ENCODE peak calls at places on chromosomes 16 and 17, in eight cellular contexts. G is M059J, Q is memory B cell, T is heart left ventricle, F is T-cell, K is GM20000, W is A549, N is cardiac fibroblast. O is an unnamed sample.

GRCh38 chr16:30875881-30876791 is 17.7 kb downstream of the BCL7C start:
- DNase-seq in G (peak), Q (no peak), T (no peak), F (no peak), K (peak), W (no peak), N (peak), O (peak)

GRCh38 chr17:2393184-2393953 is 7.5 kb downstream of the MNT start:
- DNase-seq in G (peak), Q (peak), T (peak), F (peak), K (peak), W (peak), N (peak), O (peak)

GRCh38 chr16:10578474-10579316 is 1.7 kb downstream of the EMP2 start:
- DNase-seq in G (peak), Q (no peak), T (peak), F (no peak), K (no peak), W (no peak), N (no peak), O (no peak)

GRCh38 chr17:81197831-81198490 is 24.8 kb downstream of the CEP131 start:
- DNase-seq in G (no peak), Q (no peak), T (no peak), F (no peak), K (no peak), W (no peak), N (no peak), O (no peak)

GRCh38 chr16:50802000-50802399 is 60.1 kb downstream of the CYLD start:
- DNase-seq in G (peak), Q (no peak), T (no peak), F (no peak), K (no peak), W (no peak), N (peak), O (no peak)

GRCh38 chr17:44326867-44327444 is 2.3 kb upstream of the SLC25A39 start:
- DNase-seq in G (peak), Q (peak), T (peak), F (peak), K (peak), W (peak), N (peak), O (peak)

GRCh38 chr17:39194985-39195524 is 2.4 kb downstream of the CACNB1 start:
- DNase-seq in G (no peak), Q (no peak), T (no peak), F (no peak), K (no peak), W (no peak), N (no peak), O (no peak)

GRCh38 chr16:66776457-66776856 is 24.9 kb downstream of the TERB1 start:
- DNase-seq in G (no peak), Q (no peak), T (no peak), F (no peak), K (no peak), W (no peak), N (no peak), O (no peak)

GRCh38 chr16:57994361-57994760 is 6.1 kb downstream of the ZNF319 start:
- DNase-seq in G (no peak), Q (no peak), T (no peak), F (no peak), K (no peak), W (no peak), N (no peak), O (no peak)

GRCh38 chr17:40014375-40014980 is 762 bp upstream of the CSF3 start:
- DNase-seq in G (no peak), Q (no peak), T (no peak), F (no peak), K (no peak), W (no peak), N (peak), O (no peak)

GRCh38 chr17:50765454-50766221 is 1.7 kb downstream of the ANKRD40CL start:
- DNase-seq in G (no peak), Q (peak), T (no peak), F (no peak), K (peak), W (no peak), N (no peak), O (no peak)

GRCh38 chr16:1966460-1966859 is at the start of gene RNF151:
- DNase-seq in G (no peak), Q (no peak), T (no peak), F (no peak), K (no peak), W (no peak), N (no peak), O (no peak)

GRCh38 chr17:45428954-45429337 is 3.7 kb downstream of the ARHGAP27 start:
- DNase-seq in G (no peak), Q (peak), T (no peak), F (no peak), K (peak), W (no peak), N (no peak), O (no peak)

GRCh38 chr16:57892447-57893096 is 78.4 kb downstream of the CNGB1 start:
- DNase-seq in G (peak), Q (no peak), T (no peak), F (no peak), K (no peak), W (no peak), N (peak), O (no peak)

GRCh38 chr17:32485261-32485955 is 1.4 kb upstream of the CDK5R1 start:
- DNase-seq in G (no peak), Q (no peak), T (no peak), F (no peak), K (no peak), W (no peak), N (no peak), O (no peak)

GRCh38 chr17:73240561-73240960 is 21.1 kb downstream of the CPSF4L start:
- DNase-seq in G (no peak), Q (no peak), T (no peak), F (no peak), K (no peak), W (no peak), N (no peak), O (no peak)

GRCh38 chr17:64537488-64537887 is 30.7 kb downstream of the CEP95 start:
- DNase-seq in G (no peak), Q (no peak), T (no peak), F (no peak), K (no peak), W (no peak), N (peak), O (no peak)

GRCh38 chr16:27859020-27859419 is 204.5 kb downstream of the GSG1L start:
- DNase-seq in G (no peak), Q (no peak), T (no peak), F (no peak), K (no peak), W (no peak), N (no peak), O (no peak)

GRCh38 chr17:68580236-68580903 is 20.8 kb downstream of the FAM20A start:
- DNase-seq in G (peak), Q (no peak), T (no peak), F (no peak), K (no peak), W (no peak), N (peak), O (no peak)

GRCh38 chr17:81365148-81365600 is 30.1 kb upstream of the BAHCC1 start:
- DNase-seq in G (peak), Q (no peak), T (peak), F (no peak), K (no peak), W (no peak), N (peak), O (no peak)

GRCh38 chr16:50862818-50863672 is 121.2 kb downstream of the CYLD start:
- DNase-seq in G (no peak), Q (no peak), T (no peak), F (no peak), K (no peak), W (no peak), N (no peak), O (no peak)